ENCODE peak calls at places on chromosomes 16 and 17, in four cellular contexts. Z is upper lobe of right lung, F is HCT116, E is cardiac muscle cell. N is an unnamed sample.

GRCh38 chr17:70165383-70165782 is 3.9 kb upstream of the KCNJ2 start:
- DNase-seq in Z (no peak), F (no peak), E (no peak), N (no peak)

GRCh38 chr16:15055141-15056053 is 477 bp downstream of the NTAN1 start:
- DNase-seq in Z (no peak), F (no peak), E (no peak), N (peak; percentile 17)

GRCh38 chr17:78857266-78857665 is 16.7 kb upstream of the USP36 start:
- DNase-seq in Z (no peak), F (no peak), E (no peak), N (no peak)

GRCh38 chr16:84382396-84382795 is 14.1 kb downstream of the ATP2C2 start:
- DNase-seq in Z (peak; percentile 28), F (no peak), E (no peak), N (no peak)

GRCh38 chr16:10862432-10862831 is 14.6 kb upstream of the CIITA start:
- DNase-seq in Z (peak; percentile 81), F (peak; percentile 37), E (peak; percentile 79), N (peak; percentile 92)

GRCh38 chr16:85988306-85988705 is 89.3 kb downstream of the IRF8 start:
- DNase-seq in Z (no peak), F (no peak), E (no peak), N (no peak)

GRCh38 chr16:27775254-27775653 is 225.3 kb downstream of the KATNIP start:
- DNase-seq in Z (no peak), F (no peak), E (no peak), N (no peak)

GRCh38 chr17:43664096-43664495 is 2.4 kb upstream of the MEOX1 start:
- DNase-seq in Z (no peak), F (no peak), E (no peak), N (no peak)

GRCh38 chr16:18800674-18801196 is 614 bp downstream of the ARL6IP1 start:
- DNase-seq in Z (no peak), F (no peak), E (peak; percentile 29), N (peak; percentile 46)

GRCh38 chr17:39244600-39245570 is 19.1 kb upstream of the STAC2 start:
- DNase-seq in Z (peak; percentile 88), F (peak; percentile 80), E (peak; percentile 87), N (peak; percentile 70)

GRCh38 chr16:85328665-85329058 is 216.4 kb upstream of the CIBAR2 start:
- DNase-seq in Z (no peak), F (no peak), E (no peak), N (no peak)

GRCh38 chr17:68459030-68459376 is 1.7 kb upstream of the WIPI1 start:
- DNase-seq in Z (no peak), F (no peak), E (no peak), N (no peak)

GRCh38 chr17:37375685-37376084 is at the start of gene C17orf78:
- DNase-seq in Z (no peak), F (no peak), E (no peak), N (no peak)

GRCh38 chr17:36703860-36704266 is 102.5 kb downstream of the MRM1 start:
- DNase-seq in Z (peak; percentile 75), F (no peak), E (peak; percentile 55), N (peak; percentile 49)

GRCh38 chr17:75338335-75338734 is 49.1 kb upstream of the SLC25A19 start:
- DNase-seq in Z (no peak), F (no peak), E (no peak), N (no peak)

GRCh38 chr16:75044800-75045361 is 46.1 kb downstream of the ZNRF1 start:
- DNase-seq in Z (peak; percentile 69), F (no peak), E (peak; percentile 55), N (peak; percentile 50)

GRCh38 chr17:76752006-76752405 is 14.1 kb downstream of the MFSD11 start:
- DNase-seq in Z (no peak), F (no peak), E (no peak), N (no peak)

GRCh38 chr17:6070895-6071511 is 824 bp downstream of the WSCD1 start:
- DNase-seq in Z (no peak), F (no peak), E (no peak), N (no peak)

GRCh38 chr17:6072157-6072556 is 2.0 kb downstream of the WSCD1 start:
- DNase-seq in Z (no peak), F (no peak), E (no peak), N (peak; percentile 69)

GRCh38 chr17:6071528-6072065 is 1.4 kb downstream of the WSCD1 start:
- DNase-seq in Z (no peak), F (no peak), E (no peak), N (no peak)

GRCh38 chr17:6070280-6070894 is at the start of gene WSCD1:
- DNase-seq in Z (no peak), F (no peak), E (no peak), N (peak; percentile 23)

GRCh38 chr17:6069611-6070279 is 434 bp upstream of the WSCD1 start:
- DNase-seq in Z (no peak), F (no peak), E (no peak), N (no peak)
- H3K4me3 ChIP-seq in Z (peak overlapping the region; percentile 19), F (no peak overlapping the region), E (peak overlapping the region; percentile 30), N (no peak overlapping the region)

GRCh38 chr17:50397111-50397918 is at the start of gene LRRC59:
- DNase-seq in Z (peak; percentile 95), F (peak; percentile 77), E (peak; percentile 89), N (peak; percentile 92)

GRCh38 chr17:50396261-50397110 is 837 bp downstream of the LRRC59 start:
- DNase-seq in Z (peak; percentile 76), F (no peak), E (peak; percentile 80), N (peak; percentile 66)

GRCh38 chr17:50394711-50395110 is 2.6 kb downstream of the LRRC59 start:
- DNase-seq in Z (no peak), F (no peak), E (peak; percentile 13), N (no peak)

GRCh38 chr17:50392621-50393020 is 4.7 kb downstream of the LRRC59 start:
- DNase-seq in Z (no peak), F (no peak), E (no peak), N (no peak)

DNA sequence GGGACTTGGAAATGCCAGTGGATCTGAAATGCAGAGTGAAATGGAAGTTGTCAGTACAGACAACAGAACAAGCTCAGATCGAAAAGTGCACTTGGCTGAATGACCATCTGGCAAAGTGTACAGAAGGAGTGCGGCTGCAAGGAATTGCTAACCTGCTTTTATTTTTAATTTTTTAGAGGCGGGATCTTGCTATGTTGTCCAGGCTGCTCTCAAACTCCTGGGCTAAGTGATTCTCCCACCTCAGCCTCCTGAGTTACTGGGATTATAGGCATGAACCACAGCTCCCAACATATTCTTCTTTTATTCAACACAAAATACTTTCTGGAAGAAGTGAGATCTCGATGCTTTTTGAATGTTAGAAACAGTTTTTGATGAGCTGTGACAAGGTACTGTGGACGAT is 3.6 kb downstream of the LRRC59 start:
- DNase-seq in Z (no peak), F (no peak), E (no peak), N (no peak)
- H3K4me3 ChIP-seq in Z (no peak overlapping the region), F (no peak overlapping the region), E (no peak overlapping the region), N (no peak overlapping the region)

GRCh38 chr16:87236516-87237115 is 80.6 kb downstream of the C16orf95 start:
- DNase-seq in Z (no peak), F (no peak), E (no peak), N (no peak)

GRCh38 chr16:87238371-87238715 is 78.8 kb downstream of the C16orf95 start:
- DNase-seq in Z (no peak), F (no peak), E (no peak), N (no peak)

GRCh38 chr16:87243383-87243964 is 73.7 kb downstream of the C16orf95 start:
- DNase-seq in Z (no peak), F (no peak), E (no peak), N (no peak)

GRCh38 chr16:87241135-87241771 is 75.9 kb downstream of the C16orf95 start:
- DNase-seq in Z (no peak), F (no peak), E (no peak), N (no peak)

DNA sequence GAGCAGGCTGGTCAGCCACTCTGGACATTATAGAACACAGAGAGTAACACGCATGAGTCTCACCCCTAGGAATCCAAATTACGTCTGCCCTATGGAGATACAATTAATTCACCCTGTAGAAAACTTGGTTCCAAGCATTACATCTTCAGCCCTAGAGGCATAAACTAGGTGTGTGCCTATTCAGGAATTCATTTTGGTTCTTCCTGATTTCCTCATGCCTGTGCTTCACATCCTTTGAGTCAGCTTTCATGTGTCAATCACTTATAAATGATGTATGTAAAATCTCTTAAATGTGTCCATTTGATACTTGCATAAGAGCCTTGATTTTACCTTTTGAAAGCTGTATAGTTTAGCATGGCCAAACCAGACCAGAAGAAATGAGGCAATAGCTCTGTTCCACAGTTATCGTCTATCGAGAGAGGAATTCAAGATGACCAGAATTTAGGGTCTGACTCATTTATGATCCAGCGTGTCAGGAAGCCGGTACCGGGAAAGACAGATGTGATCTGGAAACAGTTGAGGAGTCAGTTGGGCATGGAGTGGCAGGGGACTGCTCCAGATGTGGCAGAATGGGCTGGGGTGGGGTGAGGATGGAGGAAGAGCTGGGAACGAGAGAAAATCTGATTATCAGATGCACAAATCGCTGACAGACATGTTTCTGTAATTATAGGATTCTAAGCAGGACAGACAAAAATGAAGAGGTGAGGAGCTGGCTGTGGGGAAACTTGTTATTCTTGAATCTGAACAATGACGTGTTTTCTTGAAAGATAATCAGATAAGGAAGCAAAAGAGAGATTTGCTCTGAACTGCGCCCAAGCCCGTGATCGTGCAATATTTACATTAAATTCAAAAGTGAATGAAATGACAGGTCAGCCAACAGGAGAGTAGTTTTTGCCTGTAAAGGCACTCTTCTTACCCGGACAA is 76.7 kb downstream of the C16orf95 start:
- DNase-seq in Z (no peak), F (no peak), E (peak; percentile 22), N (no peak)
- H3K4me3 ChIP-seq in Z (no peak overlapping the region), F (no peak overlapping the region), E (no peak overlapping the region), N (no peak overlapping the region)

DNA sequence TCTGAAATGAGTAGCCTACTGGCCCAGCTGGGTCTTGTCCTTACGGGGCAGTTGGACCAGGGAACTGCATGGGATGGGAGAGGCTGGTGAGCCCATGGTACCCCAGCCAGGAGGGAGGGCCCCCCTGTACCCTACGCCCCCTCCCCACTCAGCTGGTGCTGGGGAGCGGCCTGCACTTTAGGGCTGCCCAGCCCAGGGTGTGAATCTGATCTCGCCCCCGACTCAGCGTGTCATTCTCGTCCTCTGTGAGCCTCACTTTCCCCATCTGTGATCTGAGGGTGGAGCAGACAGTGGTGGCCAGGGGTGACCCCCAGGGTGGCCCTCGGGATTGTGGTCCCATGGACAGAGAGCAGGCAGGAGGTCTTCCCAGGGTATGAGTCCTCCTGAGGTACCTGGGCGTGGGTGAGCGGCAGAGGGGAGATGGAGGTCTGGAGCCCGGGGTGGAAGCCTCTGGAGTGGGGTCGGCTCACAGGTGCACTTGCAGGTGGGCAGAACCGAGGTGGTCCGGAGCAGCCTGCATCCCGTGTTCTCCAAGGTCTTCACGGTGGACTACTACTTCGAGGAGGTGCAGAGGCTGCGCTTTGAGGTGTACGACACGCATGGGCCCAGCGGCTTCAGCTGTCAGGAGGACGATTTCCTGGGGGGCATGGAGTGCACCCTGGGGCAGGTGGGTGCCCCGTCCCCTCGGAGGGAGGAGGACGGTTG is 1.6 kb downstream of the CPNE7 start:
- DNase-seq in Z (no peak), F (no peak), E (no peak), N (no peak)
- H3K4me3 ChIP-seq in Z (no peak overlapping the region), F (peak overlapping the region; percentile 97), E (no peak overlapping the region), N (no peak overlapping the region)

GRCh38 chr17:7019839-7020519 is 2.9 kb upstream of the BCL6B start:
- DNase-seq in Z (peak; percentile 73), F (no peak), E (peak; percentile 76), N (peak; percentile 65)
- H3K4me3 ChIP-seq in Z (peak overlapping the region; percentile 57), F (peak overlapping the region; percentile 54), E (no peak overlapping the region), N (peak overlapping the region; percentile 54)